ENCODE peak calls at places on chromosomes 2 and 18, in eight cellular contexts. One of them, this sample, is unnamed.

GRCh38 chr18:11990541-11990940 is 9.2 kb downstream of the IMPA2 start:
- DNase-seq in cardiac fibroblast: no peak
- DNase-seq in WTC11: no peak
- DNase-seq in NCI-H510A: no peak
- DNase-seq in frontal cortex: no peak
- DNase-seq in left cardiac atrium: no peak
- DNase-seq in activated naive CD8-positive, alpha-beta T cell treated with anti-CD3 and anti-CD28 coated beads, Interleukin-2, amount 50 U/mL, for 24 hours: no peak
- DNase-seq in LHCN-M2: no peak
- DNase-seq in this sample: no peak

GRCh38 chr18:37381554-37381953 is 184.0 kb downstream of the CELF4 start:
- DNase-seq in cardiac fibroblast: no peak
- DNase-seq in WTC11: peak; percentile 35
- DNase-seq in NCI-H510A: no peak
- DNase-seq in frontal cortex: no peak
- DNase-seq in left cardiac atrium: no peak
- DNase-seq in activated naive CD8-positive, alpha-beta T cell treated with anti-CD3 and anti-CD28 coated beads, Interleukin-2, amount 50 U/mL, for 24 hours: no peak
- DNase-seq in LHCN-M2: no peak
- DNase-seq in this sample: no peak

GRCh38 chr18:79227617-79228016 is 158.4 kb downstream of the ATP9B start:
- DNase-seq in cardiac fibroblast: peak; percentile 21
- DNase-seq in WTC11: no peak
- DNase-seq in NCI-H510A: no peak
- DNase-seq in frontal cortex: no peak
- DNase-seq in left cardiac atrium: no peak
- DNase-seq in activated naive CD8-positive, alpha-beta T cell treated with anti-CD3 and anti-CD28 coated beads, Interleukin-2, amount 50 U/mL, for 24 hours: no peak
- DNase-seq in LHCN-M2: no peak
- DNase-seq in this sample: no peak

GRCh38 chr2:241252778-241253475 is 62.5 kb downstream of the HDLBP start:
- DNase-seq in cardiac fibroblast: no peak
- DNase-seq in WTC11: no peak
- DNase-seq in NCI-H510A: no peak
- DNase-seq in frontal cortex: no peak
- DNase-seq in left cardiac atrium: no peak
- DNase-seq in activated naive CD8-positive, alpha-beta T cell treated with anti-CD3 and anti-CD28 coated beads, Interleukin-2, amount 50 U/mL, for 24 hours: no peak
- DNase-seq in LHCN-M2: no peak
- DNase-seq in this sample: no peak

GRCh38 chr18:7931763-7932162 is 364.6 kb downstream of the PTPRM start:
- DNase-seq in cardiac fibroblast: no peak
- DNase-seq in WTC11: no peak
- DNase-seq in NCI-H510A: no peak
- DNase-seq in frontal cortex: no peak
- DNase-seq in left cardiac atrium: no peak
- DNase-seq in activated naive CD8-positive, alpha-beta T cell treated with anti-CD3 and anti-CD28 coated beads, Interleukin-2, amount 50 U/mL, for 24 hours: no peak
- DNase-seq in LHCN-M2: no peak
- DNase-seq in this sample: no peak

GRCh38 chr2:6674381-6674780 is 191.3 kb downstream of the CMPK2 start:
- DNase-seq in cardiac fibroblast: no peak
- DNase-seq in WTC11: no peak
- DNase-seq in NCI-H510A: no peak
- DNase-seq in frontal cortex: no peak
- DNase-seq in left cardiac atrium: no peak
- DNase-seq in activated naive CD8-positive, alpha-beta T cell treated with anti-CD3 and anti-CD28 coated beads, Interleukin-2, amount 50 U/mL, for 24 hours: no peak
- DNase-seq in LHCN-M2: no peak
- DNase-seq in this sample: no peak

GRCh38 chr2:145350011-145350410 is 830.1 kb upstream of the ZEB2 start:
- DNase-seq in cardiac fibroblast: peak; percentile 56
- DNase-seq in WTC11: no peak
- DNase-seq in NCI-H510A: no peak
- DNase-seq in frontal cortex: no peak
- DNase-seq in left cardiac atrium: no peak
- DNase-seq in activated naive CD8-positive, alpha-beta T cell treated with anti-CD3 and anti-CD28 coated beads, Interleukin-2, amount 50 U/mL, for 24 hours: no peak
- DNase-seq in LHCN-M2: peak; percentile 79
- DNase-seq in this sample: no peak

GRCh38 chr18:36786686-36787085 is 42.1 kb downstream of the TPGS2 start:
- DNase-seq in cardiac fibroblast: peak; percentile 87
- DNase-seq in WTC11: no peak
- DNase-seq in NCI-H510A: no peak
- DNase-seq in frontal cortex: no peak
- DNase-seq in left cardiac atrium: peak; percentile 63
- DNase-seq in activated naive CD8-positive, alpha-beta T cell treated with anti-CD3 and anti-CD28 coated beads, Interleukin-2, amount 50 U/mL, for 24 hours: no peak
- DNase-seq in LHCN-M2: peak; percentile 76
- DNase-seq in this sample: no peak

GRCh38 chr2:49288113-49288710 is 133.9 kb upstream of the FSHR start:
- DNase-seq in cardiac fibroblast: peak; percentile 50
- DNase-seq in WTC11: no peak
- DNase-seq in NCI-H510A: no peak
- DNase-seq in frontal cortex: no peak
- DNase-seq in left cardiac atrium: no peak
- DNase-seq in activated naive CD8-positive, alpha-beta T cell treated with anti-CD3 and anti-CD28 coated beads, Interleukin-2, amount 50 U/mL, for 24 hours: no peak
- DNase-seq in LHCN-M2: no peak
- DNase-seq in this sample: peak; percentile 55